ENCODE peak calls at places on chromosomes 2 and 18, in seven cellular contexts. One of them, this sample, is unnamed.

GRCh38 chr2:23826771-23827170 is 100.2 kb downstream of the ATAD2B start:
- DNase-seq in T-helper 2 cell: no peak
- DNase-seq in activated naive CD4-positive, alpha-beta T cell: no peak
- DNase-seq in neural crest cell: no peak
- DNase-seq in activated CD4-positive, alpha-beta T cell treated with anti-CD3 and anti-CD28 coated beads for 24 hours: no peak
- DNase-seq in progenitor cell of endocrine pancreas: no peak
- DNase-seq in stimulated activated CD8-positive, alpha-beta memory T cell treated with anti-CD3 and anti-CD28 coated beads, Interleukin-7, amount 100 ng/mL, for 24 hours: no peak
- DNase-seq in this sample: no peak

GRCh38 chr2:73700661-73701447 is 36.3 kb downstream of the TPRKB start:
- DNase-seq in stimulated activated CD8-positive, alpha-beta memory T cell treated with anti-CD3 and anti-CD28 coated beads, Interleukin-7, amount 100 ng/mL, for 24 hours: no peak
- DNase-seq in progenitor cell of endocrine pancreas: no peak
- DNase-seq in activated naive CD4-positive, alpha-beta T cell: no peak
- DNase-seq in activated CD4-positive, alpha-beta T cell treated with anti-CD3 and anti-CD28 coated beads for 24 hours: no peak
- DNase-seq in neural crest cell: no peak
- DNase-seq in T-helper 2 cell: no peak
- DNase-seq in this sample: no peak

GRCh38 chr2:157055660-157056199 is 201.8 kb upstream of the GALNT5 start:
- DNase-seq in progenitor cell of endocrine pancreas: no peak
- DNase-seq in activated CD4-positive, alpha-beta T cell treated with anti-CD3 and anti-CD28 coated beads for 24 hours: no peak
- DNase-seq in neural crest cell: no peak
- DNase-seq in T-helper 2 cell: no peak
- DNase-seq in activated naive CD4-positive, alpha-beta T cell: no peak
- DNase-seq in stimulated activated CD8-positive, alpha-beta memory T cell treated with anti-CD3 and anti-CD28 coated beads, Interleukin-7, amount 100 ng/mL, for 24 hours: no peak
- DNase-seq in this sample: no peak

GRCh38 chr18:1090758-1091157 is 186.1 kb downstream of the ADCYAP1 start:
- DNase-seq in activated naive CD4-positive, alpha-beta T cell: no peak
- DNase-seq in activated CD4-positive, alpha-beta T cell treated with anti-CD3 and anti-CD28 coated beads for 24 hours: no peak
- DNase-seq in stimulated activated CD8-positive, alpha-beta memory T cell treated with anti-CD3 and anti-CD28 coated beads, Interleukin-7, amount 100 ng/mL, for 24 hours: no peak
- DNase-seq in T-helper 2 cell: no peak
- DNase-seq in neural crest cell: no peak
- DNase-seq in progenitor cell of endocrine pancreas: no peak
- DNase-seq in this sample: no peak

GRCh38 chr2:215290980-215291599 is 20.8 kb upstream of the ATIC start:
- DNase-seq in stimulated activated CD8-positive, alpha-beta memory T cell treated with anti-CD3 and anti-CD28 coated beads, Interleukin-7, amount 100 ng/mL, for 24 hours: no peak
- DNase-seq in activated CD4-positive, alpha-beta T cell treated with anti-CD3 and anti-CD28 coated beads for 24 hours: no peak
- DNase-seq in activated naive CD4-positive, alpha-beta T cell: no peak
- DNase-seq in neural crest cell: no peak
- DNase-seq in T-helper 2 cell: no peak
- DNase-seq in progenitor cell of endocrine pancreas: no peak
- DNase-seq in this sample: no peak

GRCh38 chr2:149766339-149766738 is 178.8 kb upstream of the MMADHC start:
- DNase-seq in activated CD4-positive, alpha-beta T cell treated with anti-CD3 and anti-CD28 coated beads for 24 hours: no peak
- DNase-seq in T-helper 2 cell: no peak
- DNase-seq in neural crest cell: no peak
- DNase-seq in stimulated activated CD8-positive, alpha-beta memory T cell treated with anti-CD3 and anti-CD28 coated beads, Interleukin-7, amount 100 ng/mL, for 24 hours: no peak
- DNase-seq in progenitor cell of endocrine pancreas: no peak
- DNase-seq in activated naive CD4-positive, alpha-beta T cell: no peak
- DNase-seq in this sample: no peak

GRCh38 chr2:166891727-166892126 is 3.4 kb downstream of the XIRP2 start:
- DNase-seq in stimulated activated CD8-positive, alpha-beta memory T cell treated with anti-CD3 and anti-CD28 coated beads, Interleukin-7, amount 100 ng/mL, for 24 hours: no peak
- DNase-seq in T-helper 2 cell: no peak
- DNase-seq in activated CD4-positive, alpha-beta T cell treated with anti-CD3 and anti-CD28 coated beads for 24 hours: no peak
- DNase-seq in activated naive CD4-positive, alpha-beta T cell: no peak
- DNase-seq in neural crest cell: no peak
- DNase-seq in progenitor cell of endocrine pancreas: no peak
- DNase-seq in this sample: no peak

GRCh38 chr2:68284896-68285295 is 32.6 kb upstream of the PPP3R1 start:
- DNase-seq in activated naive CD4-positive, alpha-beta T cell: no peak
- DNase-seq in T-helper 2 cell: no peak
- DNase-seq in neural crest cell: no peak
- DNase-seq in activated CD4-positive, alpha-beta T cell treated with anti-CD3 and anti-CD28 coated beads for 24 hours: no peak
- DNase-seq in progenitor cell of endocrine pancreas: no peak
- DNase-seq in stimulated activated CD8-positive, alpha-beta memory T cell treated with anti-CD3 and anti-CD28 coated beads, Interleukin-7, amount 100 ng/mL, for 24 hours: no peak
- DNase-seq in this sample: no peak

GRCh38 chr2:54497738-54498680 is 41.9 kb downstream of the SPTBN1 start:
- DNase-seq in T-helper 2 cell: no peak
- DNase-seq in activated CD4-positive, alpha-beta T cell treated with anti-CD3 and anti-CD28 coated beads for 24 hours: no peak
- DNase-seq in neural crest cell: no peak
- DNase-seq in progenitor cell of endocrine pancreas: no peak
- DNase-seq in activated naive CD4-positive, alpha-beta T cell: no peak
- DNase-seq in stimulated activated CD8-positive, alpha-beta memory T cell treated with anti-CD3 and anti-CD28 coated beads, Interleukin-7, amount 100 ng/mL, for 24 hours: no peak
- DNase-seq in this sample: no peak

GRCh38 chr18:35736696-35737095 is 155.2 kb downstream of the GALNT1 start:
- DNase-seq in activated naive CD4-positive, alpha-beta T cell: no peak
- DNase-seq in neural crest cell: no peak
- DNase-seq in stimulated activated CD8-positive, alpha-beta memory T cell treated with anti-CD3 and anti-CD28 coated beads, Interleukin-7, amount 100 ng/mL, for 24 hours: no peak
- DNase-seq in activated CD4-positive, alpha-beta T cell treated with anti-CD3 and anti-CD28 coated beads for 24 hours: no peak
- DNase-seq in progenitor cell of endocrine pancreas: no peak
- DNase-seq in T-helper 2 cell: no peak
- DNase-seq in this sample: no peak

GRCh38 chr2:157220502-157220901 is 37.0 kb upstream of the GALNT5 start:
- DNase-seq in T-helper 2 cell: no peak
- DNase-seq in activated naive CD4-positive, alpha-beta T cell: no peak
- DNase-seq in stimulated activated CD8-positive, alpha-beta memory T cell treated with anti-CD3 and anti-CD28 coated beads, Interleukin-7, amount 100 ng/mL, for 24 hours: no peak
- DNase-seq in neural crest cell: no peak
- DNase-seq in progenitor cell of endocrine pancreas: no peak
- DNase-seq in activated CD4-positive, alpha-beta T cell treated with anti-CD3 and anti-CD28 coated beads for 24 hours: no peak
- DNase-seq in this sample: no peak

GRCh38 chr18:9658111-9658641 is 43.8 kb upstream of the PPP4R1 start:
- DNase-seq in stimulated activated CD8-positive, alpha-beta memory T cell treated with anti-CD3 and anti-CD28 coated beads, Interleukin-7, amount 100 ng/mL, for 24 hours: no peak
- DNase-seq in progenitor cell of endocrine pancreas: no peak
- DNase-seq in activated CD4-positive, alpha-beta T cell treated with anti-CD3 and anti-CD28 coated beads for 24 hours: no peak
- DNase-seq in neural crest cell: no peak
- DNase-seq in T-helper 2 cell: no peak
- DNase-seq in activated naive CD4-positive, alpha-beta T cell: no peak
- DNase-seq in this sample: no peak

GRCh38 chr2:188788621-188789020 is 185.6 kb upstream of the COL3A1 start:
- DNase-seq in activated CD4-positive, alpha-beta T cell treated with anti-CD3 and anti-CD28 coated beads for 24 hours: no peak
- DNase-seq in activated naive CD4-positive, alpha-beta T cell: no peak
- DNase-seq in neural crest cell: no peak
- DNase-seq in progenitor cell of endocrine pancreas: no peak
- DNase-seq in T-helper 2 cell: no peak
- DNase-seq in stimulated activated CD8-positive, alpha-beta memory T cell treated with anti-CD3 and anti-CD28 coated beads, Interleukin-7, amount 100 ng/mL, for 24 hours: no peak
- DNase-seq in this sample: peak

GRCh38 chr2:242031481-242032019 is 162.0 kb downstream of the RTP5 start:
- DNase-seq in stimulated activated CD8-positive, alpha-beta memory T cell treated with anti-CD3 and anti-CD28 coated beads, Interleukin-7, amount 100 ng/mL, for 24 hours: peak
- DNase-seq in T-helper 2 cell: peak
- DNase-seq in activated naive CD4-positive, alpha-beta T cell: peak
- DNase-seq in neural crest cell: no peak
- DNase-seq in activated CD4-positive, alpha-beta T cell treated with anti-CD3 and anti-CD28 coated beads for 24 hours: no peak
- DNase-seq in progenitor cell of endocrine pancreas: no peak
- DNase-seq in this sample: peak

GRCh38 chr2:63875143-63875542 is 33.4 kb downstream of the UGP2 start:
- DNase-seq in stimulated activated CD8-positive, alpha-beta memory T cell treated with anti-CD3 and anti-CD28 coated beads, Interleukin-7, amount 100 ng/mL, for 24 hours: no peak
- DNase-seq in progenitor cell of endocrine pancreas: no peak
- DNase-seq in activated CD4-positive, alpha-beta T cell treated with anti-CD3 and anti-CD28 coated beads for 24 hours: no peak
- DNase-seq in T-helper 2 cell: no peak
- DNase-seq in activated naive CD4-positive, alpha-beta T cell: no peak
- DNase-seq in neural crest cell: no peak
- DNase-seq in this sample: no peak

GRCh38 chr18:23772327-23772920 is 83.2 kb downstream of the LAMA3 start:
- DNase-seq in stimulated activated CD8-positive, alpha-beta memory T cell treated with anti-CD3 and anti-CD28 coated beads, Interleukin-7, amount 100 ng/mL, for 24 hours: no peak
- DNase-seq in activated naive CD4-positive, alpha-beta T cell: no peak
- DNase-seq in neural crest cell: no peak
- DNase-seq in progenitor cell of endocrine pancreas: no peak
- DNase-seq in activated CD4-positive, alpha-beta T cell treated with anti-CD3 and anti-CD28 coated beads for 24 hours: no peak
- DNase-seq in T-helper 2 cell: no peak
- DNase-seq in this sample: no peak

GRCh38 chr18:45667056-45667455 is 51.8 kb downstream of the SLC14A2 start:
- DNase-seq in neural crest cell: no peak
- DNase-seq in activated CD4-positive, alpha-beta T cell treated with anti-CD3 and anti-CD28 coated beads for 24 hours: no peak
- DNase-seq in activated naive CD4-positive, alpha-beta T cell: no peak
- DNase-seq in progenitor cell of endocrine pancreas: no peak
- DNase-seq in T-helper 2 cell: no peak
- DNase-seq in stimulated activated CD8-positive, alpha-beta memory T cell treated with anti-CD3 and anti-CD28 coated beads, Interleukin-7, amount 100 ng/mL, for 24 hours: no peak
- DNase-seq in this sample: no peak

GRCh38 chr2:78677774-78678173 is 347.7 kb upstream of the REG3G start:
- DNase-seq in activated CD4-positive, alpha-beta T cell treated with anti-CD3 and anti-CD28 coated beads for 24 hours: no peak
- DNase-seq in stimulated activated CD8-positive, alpha-beta memory T cell treated with anti-CD3 and anti-CD28 coated beads, Interleukin-7, amount 100 ng/mL, for 24 hours: no peak
- DNase-seq in progenitor cell of endocrine pancreas: no peak
- DNase-seq in T-helper 2 cell: no peak
- DNase-seq in neural crest cell: no peak
- DNase-seq in activated naive CD4-positive, alpha-beta T cell: no peak
- DNase-seq in this sample: no peak

GRCh38 chr2:127526940-127527804 is 883 bp upstream of the IWS1 start:
- DNase-seq in neural crest cell: no peak
- DNase-seq in activated naive CD4-positive, alpha-beta T cell: no peak
- DNase-seq in progenitor cell of endocrine pancreas: no peak
- DNase-seq in activated CD4-positive, alpha-beta T cell treated with anti-CD3 and anti-CD28 coated beads for 24 hours: no peak
- DNase-seq in stimulated activated CD8-positive, alpha-beta memory T cell treated with anti-CD3 and anti-CD28 coated beads, Interleukin-7, amount 100 ng/mL, for 24 hours: peak
- DNase-seq in T-helper 2 cell: no peak
- DNase-seq in this sample: no peak

GRCh38 chr18:34977787-34978532 is 63.3 kb upstream of the MAPRE2 start:
- DNase-seq in activated naive CD4-positive, alpha-beta T cell: peak
- DNase-seq in neural crest cell: peak
- DNase-seq in activated CD4-positive, alpha-beta T cell treated with anti-CD3 and anti-CD28 coated beads for 24 hours: peak
- DNase-seq in stimulated activated CD8-positive, alpha-beta memory T cell treated with anti-CD3 and anti-CD28 coated beads, Interleukin-7, amount 100 ng/mL, for 24 hours: peak
- DNase-seq in T-helper 2 cell: peak
- DNase-seq in progenitor cell of endocrine pancreas: peak
- DNase-seq in this sample: peak

GRCh38 chr2:191325651-191326365 is 80.6 kb downstream of the MYO1B start:
- DNase-seq in progenitor cell of endocrine pancreas: no peak
- DNase-seq in activated CD4-positive, alpha-beta T cell treated with anti-CD3 and anti-CD28 coated beads for 24 hours: no peak
- DNase-seq in stimulated activated CD8-positive, alpha-beta memory T cell treated with anti-CD3 and anti-CD28 coated beads, Interleukin-7, amount 100 ng/mL, for 24 hours: no peak
- DNase-seq in activated naive CD4-positive, alpha-beta T cell: no peak
- DNase-seq in T-helper 2 cell: no peak
- DNase-seq in neural crest cell: no peak
- DNase-seq in this sample: no peak

GRCh38 chr2:10658041-10658913 is 31.5 kb downstream of the NOL10 start:
- DNase-seq in stimulated activated CD8-positive, alpha-beta memory T cell treated with anti-CD3 and anti-CD28 coated beads, Interleukin-7, amount 100 ng/mL, for 24 hours: no peak
- DNase-seq in neural crest cell: no peak
- DNase-seq in activated naive CD4-positive, alpha-beta T cell: no peak
- DNase-seq in activated CD4-positive, alpha-beta T cell treated with anti-CD3 and anti-CD28 coated beads for 24 hours: no peak
- DNase-seq in T-helper 2 cell: no peak
- DNase-seq in progenitor cell of endocrine pancreas: no peak
- DNase-seq in this sample: no peak

GRCh38 chr18:36692909-36693308 is 135.9 kb downstream of the TPGS2 start:
- DNase-seq in T-helper 2 cell: no peak
- DNase-seq in stimulated activated CD8-positive, alpha-beta memory T cell treated with anti-CD3 and anti-CD28 coated beads, Interleukin-7, amount 100 ng/mL, for 24 hours: no peak
- DNase-seq in progenitor cell of endocrine pancreas: no peak
- DNase-seq in activated naive CD4-positive, alpha-beta T cell: no peak
- DNase-seq in neural crest cell: no peak
- DNase-seq in activated CD4-positive, alpha-beta T cell treated with anti-CD3 and anti-CD28 coated beads for 24 hours: no peak
- DNase-seq in this sample: no peak

GRCh38 chr2:99860720-99861375 is 281.5 kb downstream of the AFF3 start:
- DNase-seq in stimulated activated CD8-positive, alpha-beta memory T cell treated with anti-CD3 and anti-CD28 coated beads, Interleukin-7, amount 100 ng/mL, for 24 hours: no peak
- DNase-seq in activated naive CD4-positive, alpha-beta T cell: no peak
- DNase-seq in neural crest cell: no peak
- DNase-seq in T-helper 2 cell: no peak
- DNase-seq in activated CD4-positive, alpha-beta T cell treated with anti-CD3 and anti-CD28 coated beads for 24 hours: no peak
- DNase-seq in progenitor cell of endocrine pancreas: no peak
- DNase-seq in this sample: no peak

GRCh38 chr2:122651236-122651635 is 895.8 kb downstream of the TSN start:
- DNase-seq in T-helper 2 cell: no peak
- DNase-seq in activated naive CD4-positive, alpha-beta T cell: no peak
- DNase-seq in progenitor cell of endocrine pancreas: no peak
- DNase-seq in neural crest cell: no peak
- DNase-seq in stimulated activated CD8-positive, alpha-beta memory T cell treated with anti-CD3 and anti-CD28 coated beads, Interleukin-7, amount 100 ng/mL, for 24 hours: no peak
- DNase-seq in activated CD4-positive, alpha-beta T cell treated with anti-CD3 and anti-CD28 coated beads for 24 hours: no peak
- DNase-seq in this sample: no peak

GRCh38 chr2:74957886-74958276 is 562 bp upstream of the POLE4 start:
- DNase-seq in T-helper 2 cell: no peak
- DNase-seq in stimulated activated CD8-positive, alpha-beta memory T cell treated with anti-CD3 and anti-CD28 coated beads, Interleukin-7, amount 100 ng/mL, for 24 hours: no peak
- DNase-seq in activated CD4-positive, alpha-beta T cell treated with anti-CD3 and anti-CD28 coated beads for 24 hours: no peak
- DNase-seq in neural crest cell: no peak
- DNase-seq in activated naive CD4-positive, alpha-beta T cell: no peak
- DNase-seq in progenitor cell of endocrine pancreas: no peak
- DNase-seq in this sample: no peak

GRCh38 chr2:26175716-26176615 is 3.1 kb downstream of the GAREM2 start:
- DNase-seq in neural crest cell: no peak
- DNase-seq in progenitor cell of endocrine pancreas: no peak
- DNase-seq in activated CD4-positive, alpha-beta T cell treated with anti-CD3 and anti-CD28 coated beads for 24 hours: no peak
- DNase-seq in stimulated activated CD8-positive, alpha-beta memory T cell treated with anti-CD3 and anti-CD28 coated beads, Interleukin-7, amount 100 ng/mL, for 24 hours: no peak
- DNase-seq in activated naive CD4-positive, alpha-beta T cell: no peak
- DNase-seq in T-helper 2 cell: no peak
- DNase-seq in this sample: peak

GRCh38 chr2:41026613-41027012 is 574.7 kb upstream of the SLC8A1 start:
- DNase-seq in progenitor cell of endocrine pancreas: no peak
- DNase-seq in neural crest cell: no peak
- DNase-seq in T-helper 2 cell: no peak
- DNase-seq in activated CD4-positive, alpha-beta T cell treated with anti-CD3 and anti-CD28 coated beads for 24 hours: no peak
- DNase-seq in stimulated activated CD8-positive, alpha-beta memory T cell treated with anti-CD3 and anti-CD28 coated beads, Interleukin-7, amount 100 ng/mL, for 24 hours: no peak
- DNase-seq in activated naive CD4-positive, alpha-beta T cell: no peak
- DNase-seq in this sample: no peak

GRCh38 chr2:152815634-152816257 is 97.3 kb downstream of the ARL6IP6 start:
- DNase-seq in neural crest cell: no peak
- DNase-seq in stimulated activated CD8-positive, alpha-beta memory T cell treated with anti-CD3 and anti-CD28 coated beads, Interleukin-7, amount 100 ng/mL, for 24 hours: no peak
- DNase-seq in activated CD4-positive, alpha-beta T cell treated with anti-CD3 and anti-CD28 coated beads for 24 hours: no peak
- DNase-seq in activated naive CD4-positive, alpha-beta T cell: no peak
- DNase-seq in T-helper 2 cell: no peak
- DNase-seq in progenitor cell of endocrine pancreas: no peak
- DNase-seq in this sample: no peak

GRCh38 chr2:183227191-183227590 is 102.9 kb downstream of the NUP35 start:
- DNase-seq in progenitor cell of endocrine pancreas: no peak
- DNase-seq in T-helper 2 cell: no peak
- DNase-seq in stimulated activated CD8-positive, alpha-beta memory T cell treated with anti-CD3 and anti-CD28 coated beads, Interleukin-7, amount 100 ng/mL, for 24 hours: no peak
- DNase-seq in activated naive CD4-positive, alpha-beta T cell: no peak
- DNase-seq in activated CD4-positive, alpha-beta T cell treated with anti-CD3 and anti-CD28 coated beads for 24 hours: no peak
- DNase-seq in neural crest cell: no peak
- DNase-seq in this sample: no peak

GRCh38 chr2:223442874-223443273 is 159.3 kb downstream of the SCG2 start:
- DNase-seq in T-helper 2 cell: no peak
- DNase-seq in progenitor cell of endocrine pancreas: no peak
- DNase-seq in neural crest cell: no peak
- DNase-seq in stimulated activated CD8-positive, alpha-beta memory T cell treated with anti-CD3 and anti-CD28 coated beads, Interleukin-7, amount 100 ng/mL, for 24 hours: no peak
- DNase-seq in activated naive CD4-positive, alpha-beta T cell: no peak
- DNase-seq in activated CD4-positive, alpha-beta T cell treated with anti-CD3 and anti-CD28 coated beads for 24 hours: no peak
- DNase-seq in this sample: no peak

GRCh38 chr2:236677368-236677767 is 107.7 kb downstream of the ACKR3 start:
- DNase-seq in progenitor cell of endocrine pancreas: no peak
- DNase-seq in activated CD4-positive, alpha-beta T cell treated with anti-CD3 and anti-CD28 coated beads for 24 hours: no peak
- DNase-seq in T-helper 2 cell: no peak
- DNase-seq in activated naive CD4-positive, alpha-beta T cell: no peak
- DNase-seq in stimulated activated CD8-positive, alpha-beta memory T cell treated with anti-CD3 and anti-CD28 coated beads, Interleukin-7, amount 100 ng/mL, for 24 hours: no peak
- DNase-seq in neural crest cell: no peak
- DNase-seq in this sample: no peak

GRCh38 chr2:25494626-25495025 is 152.9 kb upstream of the DNMT3A start:
- DNase-seq in stimulated activated CD8-positive, alpha-beta memory T cell treated with anti-CD3 and anti-CD28 coated beads, Interleukin-7, amount 100 ng/mL, for 24 hours: no peak
- DNase-seq in neural crest cell: no peak
- DNase-seq in activated CD4-positive, alpha-beta T cell treated with anti-CD3 and anti-CD28 coated beads for 24 hours: no peak
- DNase-seq in progenitor cell of endocrine pancreas: no peak
- DNase-seq in activated naive CD4-positive, alpha-beta T cell: no peak
- DNase-seq in T-helper 2 cell: no peak
- DNase-seq in this sample: no peak

GRCh38 chr18:21314721-21315120 is 72.7 kb downstream of the GREB1L start:
- DNase-seq in neural crest cell: no peak
- DNase-seq in activated naive CD4-positive, alpha-beta T cell: no peak
- DNase-seq in activated CD4-positive, alpha-beta T cell treated with anti-CD3 and anti-CD28 coated beads for 24 hours: no peak
- DNase-seq in T-helper 2 cell: no peak
- DNase-seq in progenitor cell of endocrine pancreas: no peak
- DNase-seq in stimulated activated CD8-positive, alpha-beta memory T cell treated with anti-CD3 and anti-CD28 coated beads, Interleukin-7, amount 100 ng/mL, for 24 hours: no peak
- DNase-seq in this sample: no peak

GRCh38 chr2:71716697-71717624 is 263.6 kb downstream of the DYSF start:
- DNase-seq in activated naive CD4-positive, alpha-beta T cell: no peak
- DNase-seq in neural crest cell: no peak
- DNase-seq in stimulated activated CD8-positive, alpha-beta memory T cell treated with anti-CD3 and anti-CD28 coated beads, Interleukin-7, amount 100 ng/mL, for 24 hours: no peak
- DNase-seq in progenitor cell of endocrine pancreas: no peak
- DNase-seq in activated CD4-positive, alpha-beta T cell treated with anti-CD3 and anti-CD28 coated beads for 24 hours: no peak
- DNase-seq in T-helper 2 cell: no peak
- DNase-seq in this sample: peak

GRCh38 chr18:24605454-24605853 is 145.0 kb downstream of the HRH4 start:
- DNase-seq in progenitor cell of endocrine pancreas: no peak
- DNase-seq in stimulated activated CD8-positive, alpha-beta memory T cell treated with anti-CD3 and anti-CD28 coated beads, Interleukin-7, amount 100 ng/mL, for 24 hours: no peak
- DNase-seq in activated naive CD4-positive, alpha-beta T cell: no peak
- DNase-seq in activated CD4-positive, alpha-beta T cell treated with anti-CD3 and anti-CD28 coated beads for 24 hours: no peak
- DNase-seq in neural crest cell: no peak
- DNase-seq in T-helper 2 cell: no peak
- DNase-seq in this sample: no peak

This sample was measured in breast epithelium.